ENCODE peak calls at places on chromosomes 7 and 10, in seven cellular contexts. M, L, N, C, Z, G and X are unnamed samples.

GRCh38 chr7:101856488-101857357 is 39.3 kb downstream of the CUX1 start:
- DNase-seq in M (peak; percentile 24), N (peak; percentile 37), G (peak; percentile 92), Z (peak; percentile 92), C (peak; percentile 96), L (peak; percentile 63), X (peak; percentile 91)

GRCh38 chr10:21757601-21757901 is 223.5 kb downstream of the MLLT10 start:
- DNase-seq in C (no peak), M (no peak), Z (no peak), L (no peak), N (no peak), G (no peak), X (no peak)

GRCh38 chr7:33534830-33535229 is 370.5 kb upstream of the BMPER start:
- DNase-seq in M (no peak), L (no peak), G (no peak), Z (no peak), C (no peak), N (peak; percentile 6), X (no peak)

GRCh38 chr7:88835147-88835728 is 39.7 kb upstream of the TEX47 start:
- DNase-seq in L (no peak), N (no peak), M (no peak), G (no peak), C (no peak), Z (no peak), X (peak; percentile 21)

GRCh38 chr10:4315529-4315928 is 510.5 kb upstream of the AKR1E2 start:
- DNase-seq in L (no peak), M (no peak), Z (no peak), N (peak; percentile 13), C (no peak), G (no peak), X (no peak)

GRCh38 chr7:43517464-43517863 is 65.4 kb upstream of the STK17A start:
- DNase-seq in G (no peak), N (no peak), L (no peak), C (no peak), Z (no peak), M (no peak), X (no peak)

GRCh38 chr10:62614389-62615157 is 189.9 kb upstream of the ADO start:
- DNase-seq in C (no peak), L (no peak), M (no peak), N (no peak), G (no peak), Z (peak; percentile 65), X (no peak)

GRCh38 chr10:59366310-59366709 is 4.0 kb upstream of the FAM13C start:
- DNase-seq in C (no peak), Z (no peak), G (no peak), L (no peak), M (no peak), N (no peak), X (no peak)

GRCh38 chr10:92756233-92757065 is 66.7 kb downstream of the HHEX start:
- DNase-seq in Z (no peak), C (peak; percentile 27), M (no peak), G (peak; percentile 82), N (no peak), L (no peak), X (no peak)

GRCh38 chr10:49689882-49690510 is 10.5 kb downstream of the C10orf53 start:
- DNase-seq in N (no peak), C (no peak), M (no peak), Z (no peak), G (no peak), L (no peak), X (no peak)

GRCh38 chr7:43757073-43757720 is 1.3 kb upstream of the BLVRA start:
- DNase-seq in M (no peak), Z (no peak), C (no peak), G (no peak), L (no peak), N (no peak), X (no peak)

GRCh38 chr10:102225646-102226541 is at the start of gene ELOVL3:
- DNase-seq in M (peak; percentile 56), G (peak; percentile 76), C (peak; percentile 94), N (peak; percentile 81), Z (peak; percentile 91), L (peak; percentile 72), X (peak; percentile 85)
- TF ChIP-seq CTCF in M (no peak), G (no peak), C (no peak), N (no peak), Z (no peak), L (no peak), X (no peak)

GRCh38 chr10:110307805-110308204 is 3.1 kb upstream of the SMNDC1 start:
- DNase-seq in Z (no peak), M (no peak), G (no peak), C (no peak), L (no peak), N (no peak), X (no peak)

GRCh38 chr10:110310741-110311140 is 6.0 kb upstream of the SMNDC1 start:
- DNase-seq in Z (no peak), M (no peak), N (no peak), G (no peak), L (no peak), C (no peak), X (no peak)

GRCh38 chr10:110313674-110314073 is 9.0 kb upstream of the SMNDC1 start:
- DNase-seq in C (no peak), Z (no peak), N (no peak), G (no peak), L (no peak), M (no peak), X (no peak)

GRCh38 chr10:110312206-110312605 is 7.5 kb upstream of the SMNDC1 start:
- DNase-seq in N (no peak), Z (no peak), L (no peak), C (no peak), G (no peak), M (no peak), X (no peak)

DNA sequence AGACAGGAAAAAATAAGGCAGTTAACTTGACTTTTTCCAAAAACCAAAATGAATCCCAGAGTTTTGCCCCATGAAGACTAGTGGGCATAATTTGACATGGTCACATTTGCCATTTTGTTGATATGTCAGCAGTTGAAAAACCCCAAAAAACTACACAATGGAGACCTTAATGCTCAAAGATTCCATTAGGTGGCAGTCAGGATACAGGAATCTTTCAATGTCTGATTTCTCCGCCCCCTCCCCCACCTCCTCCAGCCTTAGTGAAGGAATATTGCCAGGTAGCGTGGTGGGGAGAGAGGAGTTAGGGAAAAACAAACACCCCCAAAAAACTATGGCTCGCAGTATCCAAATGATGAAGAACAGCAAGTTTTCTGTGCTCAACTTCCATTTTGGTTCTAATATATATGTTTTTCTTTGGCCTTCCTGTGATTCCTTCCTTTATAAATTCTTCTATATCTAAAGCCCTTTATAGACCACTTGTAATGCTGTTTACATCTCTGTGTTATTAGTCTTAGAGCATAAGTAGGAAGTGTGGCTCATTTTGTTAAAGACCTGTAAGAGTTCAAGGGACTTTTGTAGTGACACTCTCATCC is 6.7 kb upstream of the SMNDC1 start:
- DNase-seq in Z (peak; percentile 56), G (no peak), C (peak; percentile 43), M (no peak), L (peak; percentile 7), N (peak; percentile 26), X (peak; percentile 33)
- TF ChIP-seq CTCF in Z (peak; percentile 64), G (peak; percentile 76), C (peak; percentile 57), M (peak; percentile 61), L (peak; percentile 67), N (peak; percentile 73), X (no peak)

GRCh38 chr10:121596668-121597503 is 1.4 kb downstream of the FGFR2 start:
- DNase-seq in C (peak; percentile 55), N (no peak), Z (no peak), M (no peak), L (no peak), G (no peak), X (peak; percentile 48)
- TF ChIP-seq CTCF in C (peak; percentile 20), N (no peak), Z (no peak), M (peak; percentile 9), L (no peak), G (no peak), X (no peak)

GRCh38 chr10:129658673-129659072 is 191.6 kb downstream of the MGMT start:
- DNase-seq in C (no peak), N (no peak), L (no peak), G (no peak), Z (no peak), M (no peak), X (no peak)
- TF ChIP-seq CTCF in C (peak; percentile 3), N (peak; percentile 17), L (no peak), G (no peak), Z (no peak), M (peak; percentile 18), X (no peak)